ENCODE peak calls at places on chromosomes 1 and 21, in nine cellular contexts. Z, K, I, S, D, G, Y, A and N are unnamed samples.

GRCh38 chr1:67948155-67949075 is 102.0 kb downstream of the DIRAS3 start:
- DNase-seq in Z (peak; percentile 59), K (peak; percentile 24), I (peak; percentile 75), S (no peak), D (no peak), G (no peak), Y (no peak), A (no peak), N (peak; percentile 65)

GRCh38 chr1:27403065-27403726 is 10.8 kb downstream of the GPR3 start:
- DNase-seq in Z (no peak), K (peak; percentile 73), I (no peak), S (peak; percentile 51), D (no peak), G (no peak), Y (peak; percentile 28), A (peak; percentile 49), N (no peak)

GRCh38 chr1:20686878-20687725 is 25.9 kb upstream of the DDOST start:
- DNase-seq in Z (no peak), K (no peak), I (no peak), S (no peak), D (no peak), G (no peak), Y (no peak), A (no peak), N (no peak)

GRCh38 chr1:241391926-241392710 is 35.1 kb upstream of the RGS7 start:
- DNase-seq in Z (no peak), K (peak; percentile 60), I (no peak), S (no peak), D (no peak), G (no peak), Y (no peak), A (no peak), N (no peak)

GRCh38 chr1:9384128-9384527 is 91.4 kb downstream of the SPSB1 start:
- DNase-seq in Z (no peak), K (no peak), I (no peak), S (no peak), D (no peak), G (no peak), Y (no peak), A (no peak), N (no peak)

GRCh38 chr21:38766987-38767722 is 38.6 kb upstream of the ETS2 start:
- DNase-seq in Z (no peak), K (peak; percentile 47), I (peak; percentile 37), S (no peak), D (peak; percentile 80), G (peak; percentile 47), Y (no peak), A (peak; percentile 69), N (no peak)

GRCh38 chr1:239164451-239165180 is 221.8 kb upstream of the CHRM3 start:
- DNase-seq in Z (no peak), K (peak; percentile 86), I (no peak), S (no peak), D (no peak), G (no peak), Y (no peak), A (no peak), N (no peak)

GRCh38 chr21:37207441-37208009 is 59.6 kb downstream of the VPS26C start:
- DNase-seq in Z (no peak), K (peak; percentile 48), I (peak; percentile 58), S (no peak), D (peak; percentile 67), G (peak; percentile 39), Y (no peak), A (no peak), N (no peak)

GRCh38 chr1:160209656-160210046 is 4.5 kb downstream of the PEA15 start:
- DNase-seq in Z (no peak), K (no peak), I (no peak), S (no peak), D (no peak), G (no peak), Y (no peak), A (no peak), N (no peak)

GRCh38 chr1:50977575-50978143 is 7.6 kb downstream of the CDKN2C start:
- DNase-seq in Z (no peak), K (peak; percentile 13), I (peak; percentile 78), S (peak; percentile 53), D (peak; percentile 64), G (peak; percentile 41), Y (no peak), A (peak; percentile 11), N (no peak)

GRCh38 chr1:90154711-90155110 is 159.8 kb downstream of the ZNF326 start:
- DNase-seq in Z (no peak), K (no peak), I (no peak), S (no peak), D (no peak), G (no peak), Y (no peak), A (no peak), N (no peak)

GRCh38 chr1:155892801-155893200 is 18.3 kb downstream of the RIT1 start:
- DNase-seq in Z (peak; percentile 59), K (peak; percentile 71), I (peak; percentile 69), S (no peak), D (no peak), G (peak; percentile 64), Y (no peak), A (no peak), N (no peak)

GRCh38 chr1:143735764-143736461 is 235.9 kb downstream of the FAM72C start:
- DNase-seq in Z (no peak), K (peak; percentile 64), I (no peak), S (no peak), D (no peak), G (peak; percentile 43), Y (no peak), A (peak; percentile 47), N (no peak)

GRCh38 chr1:14519976-14520375 is 78.5 kb upstream of the KAZN start:
- DNase-seq in Z (no peak), K (no peak), I (peak; percentile 11), S (no peak), D (no peak), G (no peak), Y (no peak), A (no peak), N (no peak)

GRCh38 chr21:38326899-38327298 is 70.1 kb downstream of the KCNJ15 start:
- DNase-seq in Z (no peak), K (no peak), I (no peak), S (no peak), D (no peak), G (no peak), Y (no peak), A (no peak), N (no peak)

GRCh38 chr21:25535811-25536210 is 71.5 kb downstream of the MRPL39 start:
- DNase-seq in Z (no peak), K (no peak), I (no peak), S (no peak), D (no peak), G (no peak), Y (no peak), A (no peak), N (no peak)

GRCh38 chr1:26336477-26337205 is 17.3 kb downstream of the CRYBG2 start:
- DNase-seq in Z (no peak), K (peak; percentile 95), I (no peak), S (peak; percentile 89), D (peak; percentile 91), G (peak; percentile 92), Y (no peak), A (peak; percentile 88), N (no peak)

GRCh38 chr1:186715887-186716809 is 35.9 kb upstream of the PTGS2 start:
- DNase-seq in Z (no peak), K (peak; percentile 53), I (no peak), S (no peak), D (no peak), G (no peak), Y (no peak), A (no peak), N (no peak)

GRCh38 chr1:73783367-73783766 is 414.6 kb downstream of the LRRIQ3 start:
- DNase-seq in Z (no peak), K (no peak), I (no peak), S (no peak), D (no peak), G (no peak), Y (no peak), A (no peak), N (no peak)

GRCh38 chr21:37461494-37461893 is 94.9 kb downstream of the DYRK1A start:
- DNase-seq in Z (no peak), K (no peak), I (no peak), S (no peak), D (peak; percentile 18), G (no peak), Y (no peak), A (no peak), N (no peak)

GRCh38 chr1:228747536-228747935 is 12.3 kb downstream of the RHOU start:
- DNase-seq in Z (no peak), K (no peak), I (no peak), S (no peak), D (no peak), G (no peak), Y (no peak), A (no peak), N (no peak)

GRCh38 chr1:189597083-189597482 is 880.6 kb downstream of the BRINP3 start:
- DNase-seq in Z (no peak), K (peak; percentile 52), I (no peak), S (peak; percentile 63), D (no peak), G (no peak), Y (peak; percentile 1), A (no peak), N (no peak)

GRCh38 chr1:246592695-246593094 is 26.4 kb downstream of the CNST start:
- DNase-seq in Z (peak; percentile 88), K (no peak), I (peak; percentile 92), S (no peak), D (no peak), G (no peak), Y (no peak), A (no peak), N (peak; percentile 55)

GRCh38 chr1:164560076-164560475 is 1.1 kb downstream of the PBX1 start:
- DNase-seq in Z (no peak), K (no peak), I (no peak), S (no peak), D (no peak), G (no peak), Y (no peak), A (no peak), N (no peak)

GRCh38 chr1:53557830-53558784 is 98.9 kb downstream of the DMRTB1 start:
- DNase-seq in Z (no peak), K (no peak), I (no peak), S (no peak), D (no peak), G (no peak), Y (no peak), A (no peak), N (no peak)

GRCh38 chr1:53734650-53735211 is 4.2 kb downstream of the GLIS1 start:
- DNase-seq in Z (peak; percentile 86), K (peak; percentile 72), I (peak; percentile 97), S (no peak), D (no peak), G (no peak), Y (no peak), A (no peak), N (no peak)

GRCh38 chr1:108897865-108898720 is 21.3 kb downstream of the GPSM2 start:
- DNase-seq in Z (peak; percentile 34), K (peak; percentile 72), I (peak; percentile 69), S (no peak), D (peak; percentile 44), G (peak; percentile 67), Y (peak; percentile 61), A (peak; percentile 24), N (peak; percentile 35)

GRCh38 chr1:225877570-225877969 is 4.6 kb downstream of the TMEM63A start:
- DNase-seq in Z (no peak), K (no peak), I (peak; percentile 59), S (no peak), D (no peak), G (no peak), Y (peak; percentile 45), A (peak; percentile 42), N (no peak)

GRCh38 chr1:116415200-116415698 is 42.2 kb downstream of the ATP1A1 start:
- DNase-seq in Z (no peak), K (no peak), I (no peak), S (no peak), D (no peak), G (no peak), Y (no peak), A (no peak), N (no peak)

GRCh38 chr1:205493241-205494085 is 11.0 kb upstream of the CDK18 start:
- DNase-seq in Z (no peak), K (peak; percentile 77), I (peak; percentile 86), S (no peak), D (no peak), G (peak; percentile 66), Y (peak; percentile 26), A (peak; percentile 20), N (no peak)

GRCh38 chr1:220528679-220529529 is 968 bp downstream of the MARK1 start:
- DNase-seq in Z (no peak), K (peak; percentile 33), I (no peak), S (no peak), D (no peak), G (no peak), Y (no peak), A (no peak), N (no peak)